ENCODE peak calls at places on chromosomes 16 and 17, in four cellular contexts. B is A549, T is HepG2, E is K562. F is an unnamed sample.

GRCh38 chr17:50196036-50196435 is 5.4 kb downstream of the COL1A1 start:
- DNase-seq in T (no peak), E (no peak), B (no peak), F (no peak)

GRCh38 chr17:49315974-49316570 is 46.0 kb downstream of the ZNF652 start:
- DNase-seq in E (no peak), T (no peak), B (no peak), F (no peak)

GRCh38 chr17:70776446-70776845 is 607.1 kb downstream of the KCNJ2 start:
- DNase-seq in B (no peak), T (no peak), E (no peak), F (no peak)

GRCh38 chr17:79593636-79594035 is 17.2 kb downstream of the RBFOX3 start:
- DNase-seq in B (no peak), E (no peak), T (no peak), F (no peak)

GRCh38 chr17:66948061-66948750 is 16.3 kb upstream of the CACNG4 start:
- DNase-seq in T (no peak), E (no peak), B (no peak), F (no peak)

GRCh38 chr17:7323731-7324437 is 5.3 kb downstream of the NEURL4 start:
- DNase-seq in B (peak), E (peak), T (no peak), F (no peak)

GRCh38 chr16:85532147-85532546 is 81.0 kb upstream of the GSE1 start:
- DNase-seq in E (no peak), B (no peak), T (no peak), F (no peak)

GRCh38 chr17:2125013-2125535 is 70.2 kb downstream of the HIC1 start:
- DNase-seq in B (no peak), E (no peak), T (no peak), F (no peak)

GRCh38 chr16:50653056-50653455 is 28.1 kb downstream of the SNX20 start:
- DNase-seq in E (no peak), B (no peak), T (no peak), F (no peak)

GRCh38 chr16:54928421-54929089 is 2.1 kb upstream of the IRX5 start:
- DNase-seq in B (peak), T (no peak), E (peak), F (no peak)

GRCh38 chr17:27523712-27524111 is 67.5 kb downstream of the KSR1 start:
- DNase-seq in B (no peak), E (no peak), T (no peak), F (no peak)

GRCh38 chr16:2752035-2752849 is at the start of gene SRRM2:
- DNase-seq in E (peak), B (peak), T (peak), F (peak)
- TF ChIP-seq REST in E (peak), B (peak), T (no peak), F (no peak)

DNA sequence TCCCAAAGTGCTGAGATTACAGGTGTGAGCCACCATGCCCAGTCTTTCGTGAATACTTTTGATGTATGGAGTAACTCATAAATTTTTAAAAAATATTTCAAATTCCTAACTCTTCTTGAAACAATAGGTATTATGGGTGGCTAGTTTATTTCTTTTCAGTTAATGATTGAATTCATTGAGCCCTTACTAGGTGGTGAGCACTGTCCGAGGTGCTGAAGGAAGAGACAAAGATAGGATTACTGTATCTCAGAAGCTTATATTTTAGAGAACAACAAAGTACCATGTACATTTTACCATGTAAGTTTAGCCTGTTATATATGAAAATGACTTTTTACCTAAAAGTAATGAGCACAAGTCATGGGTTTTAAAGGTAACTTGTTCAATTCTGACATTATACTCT is 418.3 kb downstream of the NPIPA7 start:
- DNase-seq in E (peak), T (no peak), B (no peak), F (no peak)
- TF ChIP-seq KDM1A in E (no peak), T (no peak), B (no peak), F (no peak)

GRCh38 chr16:75306102-75306762 is 54.8 kb upstream of the BCAR1 start:
- DNase-seq in T (peak), E (peak), B (peak), F (no peak)

GRCh38 chr16:75304521-75305363 is 53.3 kb upstream of the BCAR1 start:
- DNase-seq in B (peak), E (peak), T (peak), F (no peak)

GRCh38 chr16:75308011-75308410 is 56.6 kb upstream of the BCAR1 start:
- DNase-seq in B (no peak), E (no peak), T (no peak), F (no peak)

GRCh38 chr16:75307506-75307905 is 56.1 kb upstream of the BCAR1 start:
- DNase-seq in E (no peak), B (no peak), T (no peak), F (no peak)

GRCh38 chr16:75305364-75306101 is 54.1 kb upstream of the BCAR1 start:
- DNase-seq in B (peak), T (peak), E (peak), F (peak)
- TF ChIP-seq REST in B (no peak), T (peak), E (no peak), F (no peak)

GRCh38 chr16:27241658-27242057 is 26.9 kb downstream of the NSMCE1 start:
- DNase-seq in E (no peak), B (no peak), T (no peak), F (no peak)

GRCh38 chr16:27244363-27244755 is 24.2 kb downstream of the NSMCE1 start:
- DNase-seq in T (no peak), E (no peak), B (no peak), F (no peak)

GRCh38 chr16:27243725-27244362 is 24.7 kb downstream of the NSMCE1 start:
- DNase-seq in E (no peak), B (no peak), T (no peak), F (no peak)

GRCh38 chr16:27242398-27242797 is 26.2 kb downstream of the NSMCE1 start:
- DNase-seq in B (no peak), E (no peak), T (no peak), F (no peak)

GRCh38 chr16:27242868-27243590 is 25.5 kb downstream of the NSMCE1 start:
- DNase-seq in B (peak), E (peak), T (peak), F (peak)
- TF ChIP-seq KDM1A in B (no peak), E (no peak), T (no peak), F (no peak)